ENCODE peak calls at places on chromosomes 11 and 22, in eight cellular contexts. One of them, this sample, is unnamed.

GRCh38 chr11:2287102-2287501 is 14.6 kb downstream of the C11orf21 start:
- DNase-seq in neural progenitor cell: no peak
- DNase-seq in uterus: no peak
- DNase-seq in NCI-H2081: no peak
- DNase-seq in fibroblast of lung: no peak
- DNase-seq in pancreas: no peak
- DNase-seq in astrocyte of the hippocampus: no peak
- DNase-seq in iris pigment epithelial cell: no peak
- DNase-seq in this sample: peak

GRCh38 chr11:18056561-18057181 is 10.6 kb upstream of the TPH1 start:
- DNase-seq in neural progenitor cell: no peak
- DNase-seq in uterus: no peak
- DNase-seq in NCI-H2081: no peak
- DNase-seq in fibroblast of lung: no peak
- DNase-seq in pancreas: no peak
- DNase-seq in astrocyte of the hippocampus: no peak
- DNase-seq in iris pigment epithelial cell: no peak
- DNase-seq in this sample: no peak

GRCh38 chr11:126310229-126310991 is 6.5 kb downstream of the DCPS start:
- DNase-seq in neural progenitor cell: peak
- DNase-seq in uterus: peak
- DNase-seq in NCI-H2081: peak
- DNase-seq in fibroblast of lung: peak
- DNase-seq in pancreas: peak
- DNase-seq in astrocyte of the hippocampus: peak
- DNase-seq in iris pigment epithelial cell: peak
- DNase-seq in this sample: peak

GRCh38 chr11:7575841-7576451 is 62.1 kb downstream of the PPFIBP2 start:
- DNase-seq in neural progenitor cell: no peak
- DNase-seq in uterus: no peak
- DNase-seq in NCI-H2081: no peak
- DNase-seq in fibroblast of lung: no peak
- DNase-seq in pancreas: no peak
- DNase-seq in astrocyte of the hippocampus: peak
- DNase-seq in iris pigment epithelial cell: peak
- DNase-seq in this sample: peak

GRCh38 chr22:37230673-37231405 is 13.2 kb downstream of the RAC2 start:
- DNase-seq in neural progenitor cell: no peak
- DNase-seq in uterus: no peak
- DNase-seq in NCI-H2081: no peak
- DNase-seq in fibroblast of lung: peak
- DNase-seq in pancreas: no peak
- DNase-seq in astrocyte of the hippocampus: no peak
- DNase-seq in iris pigment epithelial cell: peak
- DNase-seq in this sample: no peak

GRCh38 chr11:12182650-12183511 is 72.5 kb downstream of the MICAL2 start:
- DNase-seq in neural progenitor cell: no peak
- DNase-seq in uterus: peak
- DNase-seq in NCI-H2081: no peak
- DNase-seq in fibroblast of lung: peak
- DNase-seq in pancreas: no peak
- DNase-seq in astrocyte of the hippocampus: peak
- DNase-seq in iris pigment epithelial cell: peak
- DNase-seq in this sample: no peak

GRCh38 chr11:299951-300735 is 817 bp upstream of the IFITM5 start:
- DNase-seq in neural progenitor cell: peak
- DNase-seq in uterus: no peak
- DNase-seq in NCI-H2081: no peak
- DNase-seq in fibroblast of lung: no peak
- DNase-seq in pancreas: peak
- DNase-seq in astrocyte of the hippocampus: peak
- DNase-seq in iris pigment epithelial cell: peak
- DNase-seq in this sample: no peak

GRCh38 chr11:69362315-69362714 is 68.4 kb downstream of the MYEOV start:
- DNase-seq in neural progenitor cell: no peak
- DNase-seq in uterus: no peak
- DNase-seq in NCI-H2081: no peak
- DNase-seq in fibroblast of lung: no peak
- DNase-seq in pancreas: no peak
- DNase-seq in astrocyte of the hippocampus: no peak
- DNase-seq in iris pigment epithelial cell: no peak
- DNase-seq in this sample: peak

GRCh38 chr11:65429069-65429681 is 6.6 kb downstream of the NEAT1 start:
- DNase-seq in neural progenitor cell: peak
- DNase-seq in uterus: peak
- DNase-seq in NCI-H2081: no peak
- DNase-seq in fibroblast of lung: peak
- DNase-seq in pancreas: no peak
- DNase-seq in astrocyte of the hippocampus: peak
- DNase-seq in iris pigment epithelial cell: peak
- DNase-seq in this sample: peak

GRCh38 chr11:35354644-35355043 is 64.7 kb downstream of the SLC1A2 start:
- DNase-seq in neural progenitor cell: no peak
- DNase-seq in uterus: no peak
- DNase-seq in NCI-H2081: no peak
- DNase-seq in fibroblast of lung: no peak
- DNase-seq in pancreas: no peak
- DNase-seq in astrocyte of the hippocampus: no peak
- DNase-seq in iris pigment epithelial cell: no peak
- DNase-seq in this sample: no peak

GRCh38 chr22:16717699-16718558 is 107.3 kb downstream of the XKR3 start:
- DNase-seq in neural progenitor cell: no peak
- DNase-seq in uterus: no peak
- DNase-seq in NCI-H2081: no peak
- DNase-seq in fibroblast of lung: no peak
- DNase-seq in pancreas: no peak
- DNase-seq in astrocyte of the hippocampus: no peak
- DNase-seq in iris pigment epithelial cell: no peak
- DNase-seq in this sample: no peak

GRCh38 chr11:37409124-37409523 is 811.1 kb upstream of the RAG2 start:
- DNase-seq in neural progenitor cell: no peak
- DNase-seq in uterus: no peak
- DNase-seq in NCI-H2081: no peak
- DNase-seq in fibroblast of lung: peak
- DNase-seq in pancreas: no peak
- DNase-seq in astrocyte of the hippocampus: peak
- DNase-seq in iris pigment epithelial cell: peak
- DNase-seq in this sample: no peak

GRCh38 chr11:78767409-78767932 is 192.8 kb upstream of the NARS2 start:
- DNase-seq in neural progenitor cell: no peak
- DNase-seq in uterus: no peak
- DNase-seq in NCI-H2081: no peak
- DNase-seq in fibroblast of lung: peak
- DNase-seq in pancreas: no peak
- DNase-seq in astrocyte of the hippocampus: no peak
- DNase-seq in iris pigment epithelial cell: no peak
- DNase-seq in this sample: no peak